ENCODE peak calls at places on chromosomes 4 and X, in six cellular contexts. S is HCT116, K is heart left ventricle, L is lower leg skin, J is GM12878, O is breast epithelium. X is an unnamed sample.

GRCh38 chr4:75916091-75916661 is 13.9 kb upstream of the PPEF2 start:
- DNase-seq in S (peak; percentile 13), K (no peak), L (no peak), J (no peak), O (no peak), X (peak; percentile 12)

GRCh38 chr4:54165438-54165837 is 63.7 kb upstream of the PDGFRA start:
- DNase-seq in S (peak; percentile 36), K (no peak), L (no peak), J (no peak), O (no peak), X (peak; percentile 58)

GRCh38 chr4:119518915-119519410 is 109.6 kb downstream of the PDE5A start:
- DNase-seq in S (no peak), K (no peak), L (no peak), J (no peak), O (no peak), X (no peak)

GRCh38 chrX:99095965-99096364 is 1314.1 kb downstream of the PCDH19 start:
- DNase-seq in S (no peak), K (no peak), L (no peak), J (no peak), O (no peak), X (no peak)

GRCh38 chr4:185115827-185116232 is 27.2 kb upstream of the SLC25A4 start:
- DNase-seq in S (no peak), K (peak; percentile 91), L (no peak), J (no peak), O (no peak), X (no peak)

GRCh38 chrX:1031521-1032430 is 180.7 kb downstream of the CRLF2 start:
- DNase-seq in S (no peak), K (no peak), L (peak; percentile 66), J (no peak), O (no peak), X (no peak)

GRCh38 chrX:107775000-107775733 is 420 bp downstream of the TSC22D3 start:
- DNase-seq in S (no peak), K (no peak), L (no peak), J (no peak), O (no peak), X (no peak)

GRCh38 chrX:78104447-78105176 is 564 bp downstream of the PGK1 start:
- DNase-seq in S (no peak), K (peak; percentile 60), L (peak; percentile 90), J (no peak), O (no peak), X (peak; percentile 18)

GRCh38 chr4:83025563-83025962 is 9.4 kb upstream of the COPS4 start:
- DNase-seq in S (no peak), K (no peak), L (no peak), J (no peak), O (no peak), X (no peak)

GRCh38 chr4:26870576-26871260 is 10.1 kb downstream of the STIM2 start:
- DNase-seq in S (no peak), K (no peak), L (no peak), J (no peak), O (no peak), X (no peak)

GRCh38 chr4:17163156-17163555 is 264.7 kb upstream of the LDB2 start:
- DNase-seq in S (no peak), K (no peak), L (no peak), J (no peak), O (no peak), X (no peak)

GRCh38 chr4:154781983-154782293 is 866 bp downstream of the RBM46 start:
- DNase-seq in S (no peak), K (no peak), L (no peak), J (no peak), O (no peak), X (no peak)

GRCh38 chrX:107629533-107629909 is 1.2 kb downstream of the PRPS1 start:
- DNase-seq in S (no peak), K (no peak), L (no peak), J (no peak), O (no peak), X (no peak)

GRCh38 chr4:8495803-8496202 is 55.2 kb downstream of the TRMT44 start:
- DNase-seq in S (no peak), K (no peak), L (no peak), J (no peak), O (no peak), X (no peak)

GRCh38 chr4:26557164-26557563 is 26.7 kb upstream of the TBC1D19 start:
- DNase-seq in S (no peak), K (no peak), L (no peak), J (no peak), O (no peak), X (peak; percentile 5)

GRCh38 chrX:77493677-77494553 is 46.7 kb downstream of the FGF16 start:
- DNase-seq in S (no peak), K (no peak), L (no peak), J (no peak), O (no peak), X (peak; percentile 10)

GRCh38 chr4:184907216-184907615 is 81.4 kb upstream of the ACSL1 start:
- DNase-seq in S (no peak), K (no peak), L (no peak), J (no peak), O (no peak), X (no peak)

GRCh38 chrX:33840176-33840575 is 291.9 kb downstream of the FAM47A start:
- DNase-seq in S (no peak), K (no peak), L (no peak), J (no peak), O (no peak), X (no peak)

GRCh38 chr4:165052627-165053026 is 1.0 kb upstream of the TRIM75 start:
- DNase-seq in S (no peak), K (no peak), L (no peak), J (no peak), O (no peak), X (no peak)

GRCh38 chrX:9997524-9997923 is 30.4 kb downstream of the CLDN34 start:
- DNase-seq in S (no peak), K (peak; percentile 45), L (no peak), J (peak; percentile 44), O (no peak), X (no peak)

GRCh38 chr4:74096265-74096980 is 2.6 kb downstream of the CXCL2 start:
- DNase-seq in S (no peak), K (no peak), L (no peak), J (no peak), O (no peak), X (no peak)

GRCh38 chr4:67700119-67700873 is 659 bp downstream of the UBA6 start:
- DNase-seq in S (no peak), K (no peak), L (no peak), J (no peak), O (no peak), X (no peak)

GRCh38 chrX:51242212-51242611 is 90.4 kb upstream of the NUDT10 start:
- DNase-seq in S (no peak), K (no peak), L (no peak), J (no peak), O (no peak), X (no peak)

GRCh38 chr4:48187813-48188212 is 53.8 kb upstream of the TXK start:
- DNase-seq in S (no peak), K (no peak), L (no peak), J (no peak), O (no peak), X (no peak)

GRCh38 chr4:5973033-5973432 is 45.2 kb downstream of the C4orf50 start:
- DNase-seq in S (no peak), K (no peak), L (peak; percentile 65), J (no peak), O (peak; percentile 20), X (no peak)

GRCh38 chr4:118774321-118774720 is 61.6 kb downstream of the SEC24D start:
- DNase-seq in S (no peak), K (no peak), L (no peak), J (no peak), O (no peak), X (no peak)

GRCh38 chr4:121199742-121200561 is 35.8 kb upstream of the TNIP3 start:
- DNase-seq in S (no peak), K (no peak), L (no peak), J (peak; percentile 81), O (no peak), X (no peak)

GRCh38 chrX:119753639-119754257 is 4.6 kb upstream of the SOWAHD start:
- DNase-seq in S (peak; percentile 48), K (no peak), L (no peak), J (no peak), O (no peak), X (no peak)

GRCh38 chrX:155026420-155026726 is 271 bp upstream of the FUNDC2 start:
- DNase-seq in S (no peak), K (no peak), L (no peak), J (no peak), O (no peak), X (no peak)

GRCh38 chrX:155028749-155029360 is 2.2 kb downstream of the FUNDC2 start:
- DNase-seq in S (no peak), K (no peak), L (no peak), J (no peak), O (no peak), X (no peak)

GRCh38 chrX:155028192-155028591 is 1.5 kb downstream of the FUNDC2 start:
- DNase-seq in S (no peak), K (no peak), L (no peak), J (no peak), O (no peak), X (no peak)

GRCh38 chrX:155026727-155027508 is at the start of gene FUNDC2:
- DNase-seq in S (peak; percentile 86), K (peak; percentile 95), L (peak; percentile 98), J (peak; percentile 80), O (peak; percentile 89), X (peak; percentile 61)

GRCh38 chrX:155027509-155028066 is 944 bp downstream of the FUNDC2 start:
- DNase-seq in S (peak; percentile 23), K (no peak), L (no peak), J (no peak), O (no peak), X (no peak)
- TF ChIP-seq POLR2A in S (no peak), K (no peak), L (no peak), J (no peak), O (peak; percentile 56), X (no peak)

GRCh38 chrX:16712116-16712824 is at the start of gene CTPS2:
- DNase-seq in S (no peak), K (peak; percentile 70), L (peak; percentile 93), J (no peak), O (peak; percentile 60), X (peak; percentile 48)
- TF ChIP-seq POLR2A in S (no peak), K (no peak), L (no peak), J (peak; percentile 82), O (no peak), X (peak; percentile 43)

GRCh38 chr4:123351713-123352112 is 44.9 kb upstream of the SPRY1 start:
- DNase-seq in S (no peak), K (no peak), L (peak; percentile 83), J (no peak), O (no peak), X (no peak)
- TF ChIP-seq POLR2A in S (no peak), K (no peak), L (no peak), J (no peak), O (no peak), X (no peak)

DNA sequence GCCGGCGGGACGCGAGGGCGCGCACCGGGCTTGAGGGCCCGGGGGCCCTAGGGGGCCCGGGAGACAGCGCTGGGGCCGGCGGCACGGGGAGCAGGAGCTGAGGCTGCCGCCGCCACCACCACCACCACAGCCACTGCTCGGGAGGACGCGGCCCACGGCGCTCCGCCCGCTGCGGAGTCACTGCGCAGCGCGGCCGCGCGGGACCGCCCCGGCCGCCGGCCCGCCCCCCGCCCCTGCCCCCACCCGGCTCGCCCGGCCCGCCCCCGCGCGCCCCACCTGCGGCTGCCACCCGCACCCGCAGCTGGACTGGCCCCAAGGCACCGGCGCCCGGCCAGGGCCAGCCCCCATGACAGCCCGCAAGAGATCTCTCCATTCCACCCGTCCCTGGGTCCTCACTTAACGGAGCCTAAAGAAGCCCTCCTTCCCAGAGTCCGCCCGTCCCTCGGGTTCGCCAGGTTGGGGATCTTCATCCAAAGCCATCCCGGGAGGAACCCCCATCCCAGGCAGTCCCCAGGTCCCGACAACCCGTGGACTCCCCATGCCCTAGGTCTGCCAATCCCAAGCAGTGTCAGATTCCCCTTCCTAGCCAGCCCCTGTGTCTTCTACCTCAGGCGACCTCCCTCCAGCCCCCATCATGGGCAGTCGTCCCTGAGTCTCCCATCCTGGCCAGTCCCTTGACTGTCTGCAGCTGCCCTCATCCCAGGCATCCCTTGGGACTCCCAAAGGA is 40.0 kb upstream of the IQSEC2 start:
- DNase-seq in S (no peak), K (no peak), L (no peak), J (no peak), O (no peak), X (no peak)
- TF ChIP-seq POLR2A in S (peak; percentile 43), K (peak; percentile 34), L (no peak), J (no peak), O (no peak), X (peak; percentile 86)